ENCODE peak calls at places on chromosomes 6 and 20, in eight cellular contexts. W is stomach; F is NCI-H1417; V is stimulated activated CD8-positive, alpha-beta memory T cell treated with anti-CD3 and anti-CD28 coated beads, Interleukin-4, amount 100 ng/mL, for 24 hours; H is OCI-LY7; C is cardiac muscle cell; G is AG08395; P is IMR-90. U is an unnamed sample.

GRCh38 chr20:45014671-45015415 is 48.5 kb downstream of the STK4 start:
- DNase-seq in C (peak; percentile 87), F (no peak), G (peak; percentile 49), P (peak; percentile 12), H (no peak), V (no peak), W (no peak), U (no peak)

GRCh38 chr20:7734216-7734615 is 206.0 kb downstream of the HAO1 start:
- DNase-seq in F (no peak), C (no peak), P (no peak), V (no peak), H (no peak), G (no peak), W (no peak), U (no peak)

GRCh38 chr6:52994789-52995078 is 350 bp downstream of the GSTA4 start:
- DNase-seq in V (peak; percentile 13), H (peak; percentile 14), F (peak; percentile 92), W (peak; percentile 33), P (peak; percentile 8), G (no peak), C (no peak), U (peak; percentile 53)

GRCh38 chr20:19682249-19682648 is 75.8 kb upstream of the RIN2 start:
- DNase-seq in V (no peak), C (no peak), H (no peak), W (no peak), G (no peak), F (no peak), P (no peak), U (no peak)

GRCh38 chr20:23668477-23668951 is 20.3 kb downstream of the CST4 start:
- DNase-seq in C (peak; percentile 70), H (peak; percentile 53), P (peak; percentile 50), W (peak; percentile 50), F (peak; percentile 70), G (peak; percentile 78), V (peak; percentile 6), U (peak; percentile 69)

GRCh38 chr6:10598084-10598960 is 77.2 kb downstream of the GCNT2 start:
- DNase-seq in V (no peak), H (no peak), F (no peak), W (no peak), P (no peak), C (no peak), G (no peak), U (no peak)

GRCh38 chr20:20690676-20691476 is 21.6 kb downstream of the RALGAPA2 start:
- DNase-seq in G (no peak), F (no peak), C (peak; percentile 16), W (no peak), P (no peak), H (no peak), V (no peak), U (no peak)

GRCh38 chr6:157281570-157281969 is 41.7 kb downstream of the TMEM242 start:
- DNase-seq in P (no peak), H (peak; percentile 26), W (peak; percentile 65), C (peak; percentile 17), G (no peak), F (no peak), V (no peak), U (no peak)

GRCh38 chr6:53615633-53616449 is 49.7 kb downstream of the KLHL31 start:
- DNase-seq in P (peak; percentile 91), G (peak; percentile 29), H (no peak), V (no peak), C (peak; percentile 9), W (peak; percentile 38), F (no peak), U (no peak)

GRCh38 chr6:148693882-148694484 is 52.8 kb upstream of the UST start:
- DNase-seq in V (no peak), F (no peak), P (no peak), C (no peak), H (peak; percentile 76), G (no peak), W (no peak), U (no peak)

GRCh38 chr20:60407938-60408337 is 449.7 kb downstream of the CDH26 start:
- DNase-seq in P (no peak), V (no peak), W (no peak), H (no peak), F (no peak), C (no peak), G (no peak), U (no peak)

GRCh38 chr20:64035933-64036345 is at the start of gene C20orf204:
- DNase-seq in P (no peak), F (no peak), V (no peak), C (no peak), G (no peak), W (no peak), H (no peak), U (no peak)

GRCh38 chr6:168741305-168741704 is 300.3 kb downstream of the SMOC2 start:
- DNase-seq in F (no peak), G (no peak), W (no peak), P (no peak), V (no peak), C (no peak), H (no peak), U (no peak)

GRCh38 chr6:116012471-116012949 is 48.2 kb downstream of the FRK start:
- DNase-seq in H (no peak), V (no peak), C (peak; percentile 62), P (peak; percentile 31), W (peak; percentile 32), F (no peak), G (no peak), U (no peak)

GRCh38 chr6:32113386-32114352 is 4.5 kb upstream of the TNXB start:
- DNase-seq in G (peak; percentile 97), C (peak; percentile 98), V (no peak), W (peak; percentile 50), F (no peak), P (peak; percentile 94), H (no peak), U (no peak)

GRCh38 chr6:134722996-134723871 is 226.7 kb downstream of the ALDH8A1 start:
- DNase-seq in V (no peak), G (no peak), H (no peak), F (peak; percentile 44), C (no peak), P (peak; percentile 34), W (no peak), U (no peak)

GRCh38 chr6:170438402-170438753 is 114.7 kb downstream of the PSMB1 start:
- DNase-seq in G (peak; percentile 98), P (peak; percentile 99), F (peak; percentile 97), V (peak; percentile 27), H (peak; percentile 4), W (peak; percentile 71), C (peak; percentile 97), U (peak; percentile 57)

GRCh38 chr6:112433457-112433856 is 86.3 kb downstream of the RFPL4B start:
- DNase-seq in P (no peak), C (no peak), F (peak; percentile 55), W (no peak), G (no peak), V (no peak), H (no peak), U (no peak)

U was measured in endothelial cell.